ENCODE peak calls at places on chromosome 4, in nine cellular contexts. One of them, this sample, is unnamed.

GRCh38 chr4:170884965-170885583 is 795.3 kb upstream of the AADAT start:
- DNase-seq in GM10248: no peak
- DNase-seq in epithelial cell of esophagus: peak
- DNase-seq in WTC11: no peak
- DNase-seq in ovary: no peak
- DNase-seq in left ventricle myocardium inferior: no peak
- DNase-seq in lower leg skin: no peak
- DNase-seq in neural progenitor cell: no peak
- DNase-seq in suprapubic skin: no peak
- DNase-seq in this sample: no peak

GRCh38 chr4:109472343-109472761 is 38.7 kb downstream of the SEC24B start:
- DNase-seq in GM10248: no peak
- DNase-seq in epithelial cell of esophagus: peak
- DNase-seq in WTC11: no peak
- DNase-seq in ovary: no peak
- DNase-seq in left ventricle myocardium inferior: no peak
- DNase-seq in lower leg skin: no peak
- DNase-seq in neural progenitor cell: no peak
- DNase-seq in suprapubic skin: no peak
- DNase-seq in this sample: no peak

GRCh38 chr4:13492752-13493151 is 8.6 kb upstream of the RAB28 start:
- DNase-seq in GM10248: no peak
- DNase-seq in epithelial cell of esophagus: no peak
- DNase-seq in WTC11: no peak
- DNase-seq in ovary: no peak
- DNase-seq in left ventricle myocardium inferior: no peak
- DNase-seq in lower leg skin: no peak
- DNase-seq in neural progenitor cell: no peak
- DNase-seq in suprapubic skin: no peak
- DNase-seq in this sample: no peak

GRCh38 chr4:1317177-1318045 is 27.7 kb downstream of the MAEA start:
- DNase-seq in GM10248: no peak
- DNase-seq in epithelial cell of esophagus: no peak
- DNase-seq in WTC11: no peak
- DNase-seq in ovary: no peak
- DNase-seq in left ventricle myocardium inferior: no peak
- DNase-seq in lower leg skin: no peak
- DNase-seq in neural progenitor cell: no peak
- DNase-seq in suprapubic skin: no peak
- DNase-seq in this sample: no peak

GRCh38 chr4:183447646-183448045 is 3.2 kb downstream of the CDKN2AIP start:
- DNase-seq in GM10248: no peak
- DNase-seq in epithelial cell of esophagus: no peak
- DNase-seq in WTC11: no peak
- DNase-seq in ovary: no peak
- DNase-seq in left ventricle myocardium inferior: no peak
- DNase-seq in lower leg skin: no peak
- DNase-seq in neural progenitor cell: no peak
- DNase-seq in suprapubic skin: no peak
- DNase-seq in this sample: no peak

GRCh38 chr4:54498661-54499111 is 159.1 kb upstream of the KIT start:
- DNase-seq in GM10248: no peak
- DNase-seq in epithelial cell of esophagus: peak
- DNase-seq in WTC11: no peak
- DNase-seq in ovary: no peak
- DNase-seq in left ventricle myocardium inferior: no peak
- DNase-seq in lower leg skin: no peak
- DNase-seq in neural progenitor cell: peak
- DNase-seq in suprapubic skin: no peak
- DNase-seq in this sample: no peak

GRCh38 chr4:108644237-108644636 is 6.2 kb upstream of the OSTC start:
- DNase-seq in GM10248: no peak
- DNase-seq in epithelial cell of esophagus: no peak
- DNase-seq in WTC11: no peak
- DNase-seq in ovary: no peak
- DNase-seq in left ventricle myocardium inferior: no peak
- DNase-seq in lower leg skin: no peak
- DNase-seq in neural progenitor cell: no peak
- DNase-seq in suprapubic skin: no peak
- DNase-seq in this sample: no peak

GRCh38 chr4:41181037-41181436 is 33.3 kb downstream of the APBB2 start:
- DNase-seq in GM10248: no peak
- DNase-seq in epithelial cell of esophagus: no peak
- DNase-seq in WTC11: no peak
- DNase-seq in ovary: no peak
- DNase-seq in left ventricle myocardium inferior: no peak
- DNase-seq in lower leg skin: no peak
- DNase-seq in neural progenitor cell: no peak
- DNase-seq in suprapubic skin: no peak
- DNase-seq in this sample: no peak

GRCh38 chr4:31984872-31985271 is 1264.7 kb downstream of the PCDH7 start:
- DNase-seq in GM10248: no peak
- DNase-seq in epithelial cell of esophagus: peak
- DNase-seq in WTC11: no peak
- DNase-seq in ovary: no peak
- DNase-seq in left ventricle myocardium inferior: no peak
- DNase-seq in lower leg skin: no peak
- DNase-seq in neural progenitor cell: no peak
- DNase-seq in suprapubic skin: no peak
- DNase-seq in this sample: no peak

GRCh38 chr4:26953361-26953760 is 92.7 kb downstream of the STIM2 start:
- DNase-seq in GM10248: no peak
- DNase-seq in epithelial cell of esophagus: no peak
- DNase-seq in WTC11: no peak
- DNase-seq in ovary: no peak
- DNase-seq in left ventricle myocardium inferior: no peak
- DNase-seq in lower leg skin: no peak
- DNase-seq in neural progenitor cell: no peak
- DNase-seq in suprapubic skin: no peak
- DNase-seq in this sample: no peak

GRCh38 chr4:113760852-113761681 is 471 bp downstream of the CAMK2D start:
- DNase-seq in GM10248: peak
- DNase-seq in epithelial cell of esophagus: peak
- DNase-seq in WTC11: peak
- DNase-seq in ovary: peak
- DNase-seq in left ventricle myocardium inferior: peak
- DNase-seq in lower leg skin: peak
- DNase-seq in neural progenitor cell: peak
- DNase-seq in suprapubic skin: peak
- DNase-seq in this sample: peak

GRCh38 chr4:28469886-28470285 is 1609.2 kb downstream of the STIM2 start:
- DNase-seq in GM10248: no peak
- DNase-seq in epithelial cell of esophagus: no peak
- DNase-seq in WTC11: no peak
- DNase-seq in ovary: no peak
- DNase-seq in left ventricle myocardium inferior: no peak
- DNase-seq in lower leg skin: no peak
- DNase-seq in neural progenitor cell: no peak
- DNase-seq in suprapubic skin: no peak
- DNase-seq in this sample: no peak

GRCh38 chr4:183241322-183241640 is 78.8 kb downstream of the CLDN22 start:
- DNase-seq in GM10248: no peak
- DNase-seq in epithelial cell of esophagus: peak
- DNase-seq in WTC11: no peak
- DNase-seq in ovary: no peak
- DNase-seq in left ventricle myocardium inferior: no peak
- DNase-seq in lower leg skin: no peak
- DNase-seq in neural progenitor cell: no peak
- DNase-seq in suprapubic skin: no peak
- DNase-seq in this sample: no peak

GRCh38 chr4:2047031-2047660 is 12.0 kb upstream of the NAT8L start:
- DNase-seq in GM10248: peak
- DNase-seq in epithelial cell of esophagus: no peak
- DNase-seq in WTC11: no peak
- DNase-seq in ovary: no peak
- DNase-seq in left ventricle myocardium inferior: no peak
- DNase-seq in lower leg skin: peak
- DNase-seq in neural progenitor cell: no peak
- DNase-seq in suprapubic skin: peak
- DNase-seq in this sample: no peak

GRCh38 chr4:83644677-83645639 is 109.0 kb downstream of the GPAT3 start:
- DNase-seq in GM10248: peak
- DNase-seq in epithelial cell of esophagus: peak
- DNase-seq in WTC11: no peak
- DNase-seq in ovary: no peak
- DNase-seq in left ventricle myocardium inferior: no peak
- DNase-seq in lower leg skin: no peak
- DNase-seq in neural progenitor cell: peak
- DNase-seq in suprapubic skin: no peak
- DNase-seq in this sample: no peak

GRCh38 chr4:52968696-52969095 is 106.6 kb downstream of the RASL11B start:
- DNase-seq in GM10248: no peak
- DNase-seq in epithelial cell of esophagus: no peak
- DNase-seq in WTC11: no peak
- DNase-seq in ovary: no peak
- DNase-seq in left ventricle myocardium inferior: no peak
- DNase-seq in lower leg skin: no peak
- DNase-seq in neural progenitor cell: no peak
- DNase-seq in suprapubic skin: no peak
- DNase-seq in this sample: no peak

GRCh38 chr4:174524242-174524641 is 2.0 kb upstream of the HPGD start:
- DNase-seq in GM10248: no peak
- DNase-seq in epithelial cell of esophagus: peak
- DNase-seq in WTC11: no peak
- DNase-seq in ovary: no peak
- DNase-seq in left ventricle myocardium inferior: no peak
- DNase-seq in lower leg skin: no peak
- DNase-seq in neural progenitor cell: no peak
- DNase-seq in suprapubic skin: no peak
- DNase-seq in this sample: no peak

GRCh38 chr4:9804918-9805317 is 23.5 kb downstream of the DRD5 start:
- DNase-seq in GM10248: no peak
- DNase-seq in epithelial cell of esophagus: peak
- DNase-seq in WTC11: no peak
- DNase-seq in ovary: no peak
- DNase-seq in left ventricle myocardium inferior: no peak
- DNase-seq in lower leg skin: no peak
- DNase-seq in neural progenitor cell: no peak
- DNase-seq in suprapubic skin: no peak
- DNase-seq in this sample: no peak

GRCh38 chr4:176034498-176034897 is 31.1 kb upstream of the WDR17 start:
- DNase-seq in GM10248: no peak
- DNase-seq in epithelial cell of esophagus: peak
- DNase-seq in WTC11: no peak
- DNase-seq in ovary: no peak
- DNase-seq in left ventricle myocardium inferior: no peak
- DNase-seq in lower leg skin: no peak
- DNase-seq in neural progenitor cell: peak
- DNase-seq in suprapubic skin: no peak
- DNase-seq in this sample: no peak

DNA sequence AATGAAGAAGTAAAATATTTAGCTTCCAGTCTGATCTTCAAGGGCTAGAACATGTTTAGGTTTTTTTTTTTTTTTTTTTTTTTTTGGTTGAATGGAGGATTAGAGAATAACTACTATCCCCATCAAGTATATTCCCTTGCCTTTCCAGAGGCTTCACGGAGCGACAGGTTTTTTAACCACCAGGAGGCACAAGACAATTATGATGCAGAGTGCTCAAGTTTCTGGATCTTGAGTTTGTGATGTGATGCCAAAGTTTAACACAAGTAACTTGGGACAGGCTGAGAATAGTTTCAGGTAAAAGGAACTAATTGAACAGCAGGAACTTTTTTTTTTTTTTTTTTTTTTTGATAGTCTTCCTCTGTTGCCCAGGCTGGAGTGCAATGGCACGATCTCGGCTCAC is 30.3 kb downstream of the CCNI start:
- DNase-seq in GM10248: no peak
- DNase-seq in epithelial cell of esophagus: peak
- DNase-seq in WTC11: no peak
- DNase-seq in ovary: no peak
- DNase-seq in left ventricle myocardium inferior: no peak
- DNase-seq in lower leg skin: no peak
- DNase-seq in neural progenitor cell: peak
- DNase-seq in suprapubic skin: no peak
- DNase-seq in this sample: no peak
- TF ChIP-seq CTCF in GM10248: no peak
- TF ChIP-seq CTCF in epithelial cell of esophagus: peak
- TF ChIP-seq CTCF in WTC11: no peak
- TF ChIP-seq CTCF in ovary: no peak
- TF ChIP-seq CTCF in left ventricle myocardium inferior: peak
- TF ChIP-seq CTCF in lower leg skin: no peak
- TF ChIP-seq CTCF in neural progenitor cell: peak
- TF ChIP-seq CTCF in suprapubic skin: no peak
- TF ChIP-seq CTCF in this sample: no peak

GRCh38 chr4:79341893-79342653 is 16.2 kb upstream of the NAA11 start:
- DNase-seq in GM10248: no peak
- DNase-seq in epithelial cell of esophagus: no peak
- DNase-seq in WTC11: no peak
- DNase-seq in ovary: no peak
- DNase-seq in left ventricle myocardium inferior: no peak
- DNase-seq in lower leg skin: no peak
- DNase-seq in neural progenitor cell: no peak
- DNase-seq in suprapubic skin: no peak
- DNase-seq in this sample: no peak
- TF ChIP-seq CTCF in GM10248: no peak
- TF ChIP-seq CTCF in epithelial cell of esophagus: no peak
- TF ChIP-seq CTCF in WTC11: no peak
- TF ChIP-seq CTCF in ovary: no peak
- TF ChIP-seq CTCF in left ventricle myocardium inferior: no peak
- TF ChIP-seq CTCF in lower leg skin: no peak
- TF ChIP-seq CTCF in neural progenitor cell: no peak
- TF ChIP-seq CTCF in suprapubic skin: no peak
- TF ChIP-seq CTCF in this sample: no peak

DNA sequence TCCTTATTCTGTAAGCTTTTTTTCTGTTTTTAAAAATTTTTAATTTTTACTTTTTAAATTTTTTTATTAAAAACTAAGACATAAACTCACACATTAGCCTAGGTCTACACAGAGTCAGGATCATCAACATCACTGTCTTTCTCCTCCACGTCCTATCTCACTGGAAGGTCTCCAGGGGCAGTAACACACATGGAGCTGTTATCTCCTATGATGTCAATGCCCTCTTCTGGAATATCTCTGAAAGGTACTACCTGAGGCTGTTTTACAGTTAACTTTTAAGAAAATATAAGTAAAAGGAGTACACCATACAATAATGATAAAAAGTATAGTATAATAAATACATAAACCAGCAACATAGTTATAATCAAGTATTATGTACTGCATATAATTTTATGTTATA is 21.2 kb downstream of the IL15 start:
- DNase-seq in GM10248: no peak
- DNase-seq in epithelial cell of esophagus: no peak
- DNase-seq in WTC11: no peak
- DNase-seq in ovary: no peak
- DNase-seq in left ventricle myocardium inferior: no peak
- DNase-seq in lower leg skin: no peak
- DNase-seq in neural progenitor cell: no peak
- DNase-seq in suprapubic skin: no peak
- DNase-seq in this sample: no peak
- TF ChIP-seq CTCF in GM10248: no peak
- TF ChIP-seq CTCF in epithelial cell of esophagus: no peak
- TF ChIP-seq CTCF in WTC11: no peak
- TF ChIP-seq CTCF in ovary: no peak
- TF ChIP-seq CTCF in left ventricle myocardium inferior: no peak
- TF ChIP-seq CTCF in lower leg skin: no peak
- TF ChIP-seq CTCF in neural progenitor cell: no peak
- TF ChIP-seq CTCF in suprapubic skin: no peak
- TF ChIP-seq CTCF in this sample: no peak

DNA sequence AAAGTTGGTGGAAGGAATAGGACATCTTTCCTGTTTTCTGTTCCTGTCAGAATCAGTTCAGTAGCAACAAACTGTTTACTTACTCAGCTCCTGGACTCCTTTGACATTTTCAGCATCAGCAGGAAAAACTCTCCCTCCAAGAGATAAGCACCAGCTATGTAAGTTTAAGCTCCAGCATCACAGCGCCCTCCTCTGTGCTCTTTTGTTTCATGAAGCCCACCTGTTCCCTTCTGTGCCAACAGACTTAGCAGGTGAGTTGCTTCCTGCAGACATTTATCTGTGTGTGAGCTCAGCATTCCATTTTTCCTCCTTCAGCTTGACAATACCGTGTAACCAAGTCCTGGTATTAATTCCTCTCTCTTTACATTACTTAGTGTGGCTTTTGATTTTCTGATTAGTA is 644.1 kb upstream of the AGA start:
- DNase-seq in GM10248: no peak
- DNase-seq in epithelial cell of esophagus: no peak
- DNase-seq in WTC11: peak
- DNase-seq in ovary: no peak
- DNase-seq in left ventricle myocardium inferior: no peak
- DNase-seq in lower leg skin: no peak
- DNase-seq in neural progenitor cell: peak
- DNase-seq in suprapubic skin: no peak
- DNase-seq in this sample: no peak
- TF ChIP-seq CTCF in GM10248: no peak
- TF ChIP-seq CTCF in epithelial cell of esophagus: no peak
- TF ChIP-seq CTCF in WTC11: no peak
- TF ChIP-seq CTCF in ovary: no peak
- TF ChIP-seq CTCF in left ventricle myocardium inferior: no peak
- TF ChIP-seq CTCF in lower leg skin: no peak
- TF ChIP-seq CTCF in neural progenitor cell: peak
- TF ChIP-seq CTCF in suprapubic skin: no peak
- TF ChIP-seq CTCF in this sample: no peak

This sample was measured in CD14-positive monocyte.